ENCODE peak calls at places on chromosome 1, in seven cellular contexts. C, E, U, W, P, A and O are unnamed samples.
A peak's percentile ranks its signal among the peaks of the same experiment; 100 is the strongest.

GRCh38 chr1:23967871-23968270 is 8.2 kb downstream of the PNRC2 start:
- DNase-seq in C (no peak), W (no peak), E (no peak), U (no peak), P (no peak), A (no peak), O (no peak)

GRCh38 chr1:206537141-206537540 is 29.8 kb downstream of the RASSF5 start:
- DNase-seq in U (no peak), A (no peak), C (no peak), E (no peak), P (no peak), W (no peak), O (no peak)

GRCh38 chr1:6475381-6476133 is 9.6 kb upstream of the TNFRSF25 start:
- DNase-seq in P (no peak), C (no peak), E (peak; percentile 79), A (no peak), U (peak; percentile 88), W (peak; percentile 69), O (no peak)

GRCh38 chr1:89962024-89962741 is 32.7 kb upstream of the ZNF326 start:
- DNase-seq in A (no peak), U (no peak), P (no peak), C (no peak), E (no peak), W (no peak), O (no peak)

GRCh38 chr1:219220945-219221344 is 47.3 kb downstream of the LYPLAL1 start:
- DNase-seq in E (no peak), A (peak; percentile 46), W (no peak), U (no peak), C (no peak), P (no peak), O (no peak)

GRCh38 chr1:59481915-59482505 is 185.1 kb downstream of the FGGY start:
- DNase-seq in C (no peak), A (no peak), P (no peak), W (no peak), U (no peak), E (no peak), O (no peak)

GRCh38 chr1:41485605-41486004 is 1.1 kb upstream of the EDN2 start:
- DNase-seq in C (no peak), A (no peak), P (no peak), W (no peak), U (no peak), E (no peak), O (no peak)

GRCh38 chr1:10764296-10764798 is 32.1 kb downstream of the CASZ1 start:
- DNase-seq in E (no peak), P (no peak), A (no peak), W (no peak), C (no peak), U (no peak), O (no peak)

GRCh38 chr1:117143856-117144255 is 22.3 kb upstream of the TRIM45 start:
- DNase-seq in U (no peak), C (no peak), W (no peak), P (no peak), E (no peak), A (no peak), O (no peak)

GRCh38 chr1:224213438-224214119 is 30.5 kb downstream of the DEGS1 start:
- DNase-seq in A (no peak), U (no peak), P (no peak), E (peak; percentile 8), C (no peak), W (no peak), O (no peak)

GRCh38 chr1:12121212-12122000 is 45.4 kb upstream of the TNFRSF1B start:
- DNase-seq in A (no peak), W (no peak), P (no peak), U (no peak), C (no peak), E (no peak), O (no peak)

GRCh38 chr1:33137800-33138199 is 44.0 kb downstream of the TRIM62 start:
- DNase-seq in U (no peak), A (no peak), P (no peak), W (no peak), E (no peak), C (no peak), O (no peak)

GRCh38 chr1:233140519-233140918 is 155.0 kb downstream of the PCNX2 start:
- DNase-seq in P (no peak), W (no peak), A (no peak), E (no peak), U (no peak), C (no peak), O (no peak)

GRCh38 chr1:23807453-23807852 is 6.9 kb upstream of the GALE start:
- DNase-seq in U (no peak), E (no peak), W (no peak), C (no peak), P (no peak), A (no peak), O (no peak)

GRCh38 chr1:118294817-118295486 is 109.9 kb upstream of the SPAG17 start:
- DNase-seq in P (no peak), E (no peak), W (no peak), C (no peak), A (no peak), U (no peak), O (no peak)

GRCh38 chr1:231818342-231818741 is 191.8 kb downstream of the DISC1 start:
- DNase-seq in W (no peak), E (no peak), P (no peak), C (no peak), U (no peak), A (no peak), O (no peak)

GRCh38 chr1:169794530-169795416 is at the start of gene METTL18:
- DNase-seq in C (peak; percentile 88), P (peak; percentile 96), E (peak; percentile 93), W (peak; percentile 86), U (peak; percentile 91), A (peak; percentile 84), O (peak; percentile 72)
- TF ChIP-seq POLR2A in C (no peak), P (no peak), E (peak; percentile 47), W (no peak), U (peak; percentile 15), A (peak; percentile 84), O (no peak)

DNA sequence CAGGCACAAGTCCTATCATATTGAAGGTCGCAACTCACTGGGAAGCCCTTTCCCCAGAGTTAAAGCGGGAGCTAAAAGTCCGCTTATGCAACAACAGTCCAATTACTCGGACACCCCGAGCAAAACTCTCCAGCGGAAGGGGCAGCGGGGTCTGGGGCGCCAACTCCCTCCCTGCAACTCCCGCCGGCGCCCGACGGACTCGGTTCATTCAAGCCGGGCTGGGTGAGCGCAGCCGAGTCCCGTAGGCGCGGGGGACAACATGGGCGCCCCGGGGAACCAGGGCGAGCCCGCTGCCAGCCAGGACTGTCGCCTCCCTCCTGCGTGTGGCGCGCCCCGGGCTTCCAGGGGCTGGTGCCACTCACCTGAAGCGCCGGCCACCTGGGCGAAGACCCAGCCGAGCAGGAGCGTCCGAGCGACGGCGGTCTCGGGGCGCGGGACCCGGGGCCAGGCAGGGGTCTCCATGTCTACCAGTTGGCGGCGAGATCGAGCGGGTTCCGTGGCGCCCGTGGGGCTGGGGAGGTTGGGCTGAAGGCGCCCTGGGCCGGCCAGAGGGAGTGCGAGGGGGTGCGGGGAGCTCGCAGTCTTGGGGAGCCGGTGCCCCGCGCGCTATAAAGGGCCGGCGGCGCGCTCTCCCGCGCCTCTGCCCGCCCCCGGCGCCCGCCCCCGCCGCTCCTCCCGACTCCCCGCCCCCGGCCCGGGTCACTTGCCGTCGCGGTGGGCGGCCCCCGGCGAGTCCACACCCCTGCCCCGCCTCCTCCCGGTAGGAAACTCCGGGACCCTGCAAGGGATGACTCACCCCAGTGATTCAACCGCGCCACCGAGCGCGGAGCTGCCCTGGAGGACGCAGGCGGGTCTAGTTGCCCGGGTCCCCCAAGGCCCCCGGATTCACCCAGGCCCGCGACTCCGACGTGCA is at the start of gene F3:
- DNase-seq in W (peak; percentile 96), C (peak; percentile 93), E (peak; percentile 95), U (peak; percentile 97), P (peak; percentile 70), A (no peak), O (peak; percentile 6)
- TF ChIP-seq CTCF in W (no peak), C (no peak), E (no peak), U (peak; percentile 18), P (no peak), A (no peak), O (no peak)

GRCh38 chr1:158020877-158021630 is 27.6 kb downstream of the KIRREL1 start:
- DNase-seq in P (no peak), A (no peak), E (no peak), U (no peak), C (no peak), W (no peak), O (no peak)
- H3K27ac ChIP-seq in P (no peak overlapping the region), A (no peak overlapping the region), E (peak overlapping the region; percentile 75), U (peak overlapping the region; percentile 85), C (peak overlapping the region; percentile 85), W (no peak overlapping the region), O (peak overlapping the region; percentile 80)

DNA sequence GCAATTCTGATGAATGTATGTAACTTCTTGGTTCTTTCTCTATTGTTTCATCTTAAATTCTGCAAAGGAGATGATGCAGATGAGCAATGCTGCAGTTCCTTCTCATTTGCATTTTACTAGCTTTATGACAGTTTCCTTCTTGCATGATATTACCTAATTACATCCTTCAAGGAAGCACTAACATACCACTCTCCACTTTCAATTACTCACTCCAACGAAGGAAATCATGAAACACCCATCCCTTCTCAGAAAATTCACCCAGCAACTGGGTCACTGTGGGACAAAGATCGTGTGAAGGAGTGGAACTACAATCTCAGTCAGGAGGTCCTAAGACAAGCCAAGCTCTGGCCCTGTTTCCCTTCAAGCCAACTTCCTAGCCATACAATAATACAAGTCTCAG is 142.3 kb downstream of the CHD1L start:
- DNase-seq in A (no peak), W (no peak), E (no peak), C (no peak), P (no peak), U (no peak), O (no peak)
- TF ChIP-seq POLR2A in A (no peak), W (no peak), E (no peak), C (no peak), P (no peak), U (no peak), O (no peak)

GRCh38 chr1:230218667-230219066 is 151.6 kb downstream of the GALNT2 start:
- DNase-seq in A (no peak), C (no peak), E (no peak), W (no peak), U (no peak), P (no peak), O (no peak)

GRCh38 chr1:230215529-230215928 is 148.5 kb downstream of the GALNT2 start:
- DNase-seq in C (no peak), U (no peak), W (no peak), A (no peak), E (no peak), P (no peak), O (no peak)

GRCh38 chr1:230211436-230212145 is 144.6 kb downstream of the GALNT2 start:
- DNase-seq in A (no peak), W (no peak), E (no peak), P (no peak), C (no peak), U (no peak), O (no peak)

GRCh38 chr1:230212405-230212936 is 145.4 kb downstream of the GALNT2 start:
- DNase-seq in A (peak; percentile 53), E (peak; percentile 46), W (no peak), C (no peak), P (no peak), U (no peak), O (no peak)

GRCh38 chr1:230215049-230215448 is 148.0 kb downstream of the GALNT2 start:
- DNase-seq in P (no peak), A (no peak), U (no peak), C (no peak), W (peak; percentile 78), E (peak; percentile 69), O (no peak)
- TF ChIP-seq CTCF in P (peak; percentile 14), A (peak; percentile 22), U (peak; percentile 39), C (peak; percentile 39), W (peak; percentile 78), E (peak; percentile 50), O (peak; percentile 47)